ENCODE peak calls at places on chromosomes 3 and 15, in seven cellular contexts. One of them, this sample, is unnamed.

GRCh38 chr3:143951351-143951971 is 20.2 kb upstream of the DIPK2A start:
- DNase-seq in GM12891: no peak
- DNase-seq in GM12878: no peak
- DNase-seq in K562: peak
- DNase-seq in HepG2: peak
- DNase-seq in SK-N-SH: peak
- DNase-seq in H1: no peak
- DNase-seq in this sample: no peak

GRCh38 chr3:60096403-60096802 is 1046.6 kb upstream of the CFAP20DC start:
- DNase-seq in GM12891: no peak
- DNase-seq in K562: no peak
- DNase-seq in HepG2: no peak
- DNase-seq in GM12878: no peak
- DNase-seq in H1: no peak
- DNase-seq in SK-N-SH: no peak
- DNase-seq in this sample: no peak

GRCh38 chr3:54146383-54147239 is 24.3 kb downstream of the CACNA2D3 start:
- DNase-seq in GM12891: peak
- DNase-seq in GM12878: no peak
- DNase-seq in HepG2: peak
- DNase-seq in K562: peak
- DNase-seq in H1: peak
- DNase-seq in SK-N-SH: peak
- DNase-seq in this sample: peak

GRCh38 chr15:84582583-84583157 is 18.1 kb upstream of the ZSCAN2 start:
- DNase-seq in GM12891: no peak
- DNase-seq in HepG2: no peak
- DNase-seq in H1: no peak
- DNase-seq in K562: no peak
- DNase-seq in GM12878: no peak
- DNase-seq in SK-N-SH: no peak
- DNase-seq in this sample: no peak

GRCh38 chr3:100912571-100912970 is 80.7 kb downstream of the ABI3BP start:
- DNase-seq in HepG2: no peak
- DNase-seq in GM12891: no peak
- DNase-seq in GM12878: no peak
- DNase-seq in SK-N-SH: no peak
- DNase-seq in K562: no peak
- DNase-seq in H1: no peak
- DNase-seq in this sample: no peak

GRCh38 chr3:65979152-65979551 is 59.6 kb downstream of the MAGI1 start:
- DNase-seq in HepG2: no peak
- DNase-seq in K562: no peak
- DNase-seq in H1: no peak
- DNase-seq in GM12878: no peak
- DNase-seq in SK-N-SH: no peak
- DNase-seq in GM12891: no peak
- DNase-seq in this sample: no peak

GRCh38 chr3:100982710-100983109 is 10.5 kb downstream of the ABI3BP start:
- DNase-seq in H1: no peak
- DNase-seq in GM12878: no peak
- DNase-seq in K562: no peak
- DNase-seq in HepG2: no peak
- DNase-seq in SK-N-SH: no peak
- DNase-seq in GM12891: no peak
- DNase-seq in this sample: no peak

GRCh38 chr15:87736401-87736800 is 520.1 kb downstream of the NTRK3 start:
- DNase-seq in SK-N-SH: no peak
- DNase-seq in GM12878: no peak
- DNase-seq in HepG2: no peak
- DNase-seq in GM12891: no peak
- DNase-seq in K562: no peak
- DNase-seq in H1: no peak
- DNase-seq in this sample: no peak

GRCh38 chr15:84603630-84604379 is 3.0 kb downstream of the ZSCAN2 start:
- DNase-seq in HepG2: no peak
- DNase-seq in SK-N-SH: no peak
- DNase-seq in GM12891: no peak
- DNase-seq in GM12878: no peak
- DNase-seq in K562: no peak
- DNase-seq in H1: peak
- DNase-seq in this sample: no peak

GRCh38 chr3:105495021-105495420 is 128.3 kb downstream of the ALCAM start:
- DNase-seq in GM12891: no peak
- DNase-seq in HepG2: no peak
- DNase-seq in H1: no peak
- DNase-seq in K562: no peak
- DNase-seq in SK-N-SH: no peak
- DNase-seq in GM12878: no peak
- DNase-seq in this sample: no peak

GRCh38 chr3:139935071-139935865 is at the start of gene CLSTN2:
- DNase-seq in GM12891: peak
- DNase-seq in HepG2: no peak
- DNase-seq in GM12878: no peak
- DNase-seq in H1: no peak
- DNase-seq in SK-N-SH: peak
- DNase-seq in K562: peak
- DNase-seq in this sample: peak

GRCh38 chr3:40337136-40338108 is 27.9 kb downstream of the EIF1B start:
- DNase-seq in HepG2: no peak
- DNase-seq in SK-N-SH: no peak
- DNase-seq in GM12891: no peak
- DNase-seq in K562: peak
- DNase-seq in H1: no peak
- DNase-seq in GM12878: no peak
- DNase-seq in this sample: no peak

GRCh38 chr3:107387555-107387954 is 10.3 kb downstream of the CCDC54 start:
- DNase-seq in HepG2: no peak
- DNase-seq in K562: no peak
- DNase-seq in GM12891: no peak
- DNase-seq in H1: no peak
- DNase-seq in GM12878: no peak
- DNase-seq in SK-N-SH: no peak
- DNase-seq in this sample: no peak

GRCh38 chr15:84908564-84908963 is 24.1 kb downstream of the SLC28A1 start:
- DNase-seq in GM12891: no peak
- DNase-seq in H1: peak
- DNase-seq in K562: no peak
- DNase-seq in GM12878: no peak
- DNase-seq in HepG2: peak
- DNase-seq in SK-N-SH: no peak
- DNase-seq in this sample: no peak

GRCh38 chr15:63473749-63473998 is 30.7 kb upstream of the USP3 start:
- DNase-seq in GM12891: no peak
- DNase-seq in GM12878: no peak
- DNase-seq in SK-N-SH: no peak
- DNase-seq in H1: no peak
- DNase-seq in HepG2: no peak
- DNase-seq in K562: no peak
- DNase-seq in this sample: no peak

GRCh38 chr15:63475670-63476069 is 28.7 kb upstream of the USP3 start:
- DNase-seq in GM12891: no peak
- DNase-seq in H1: no peak
- DNase-seq in SK-N-SH: no peak
- DNase-seq in K562: no peak
- DNase-seq in HepG2: no peak
- DNase-seq in GM12878: no peak
- DNase-seq in this sample: no peak

GRCh38 chr15:63474810-63475316 is 29.5 kb upstream of the USP3 start:
- DNase-seq in HepG2: peak
- DNase-seq in GM12891: no peak
- DNase-seq in GM12878: peak
- DNase-seq in SK-N-SH: no peak
- DNase-seq in H1: no peak
- DNase-seq in K562: no peak
- DNase-seq in this sample: peak

GRCh38 chr15:63473007-63473748 is 31.2 kb upstream of the USP3 start:
- DNase-seq in GM12891: no peak
- DNase-seq in SK-N-SH: no peak
- DNase-seq in GM12878: peak
- DNase-seq in H1: no peak
- DNase-seq in K562: no peak
- DNase-seq in HepG2: peak
- DNase-seq in this sample: no peak

DNA sequence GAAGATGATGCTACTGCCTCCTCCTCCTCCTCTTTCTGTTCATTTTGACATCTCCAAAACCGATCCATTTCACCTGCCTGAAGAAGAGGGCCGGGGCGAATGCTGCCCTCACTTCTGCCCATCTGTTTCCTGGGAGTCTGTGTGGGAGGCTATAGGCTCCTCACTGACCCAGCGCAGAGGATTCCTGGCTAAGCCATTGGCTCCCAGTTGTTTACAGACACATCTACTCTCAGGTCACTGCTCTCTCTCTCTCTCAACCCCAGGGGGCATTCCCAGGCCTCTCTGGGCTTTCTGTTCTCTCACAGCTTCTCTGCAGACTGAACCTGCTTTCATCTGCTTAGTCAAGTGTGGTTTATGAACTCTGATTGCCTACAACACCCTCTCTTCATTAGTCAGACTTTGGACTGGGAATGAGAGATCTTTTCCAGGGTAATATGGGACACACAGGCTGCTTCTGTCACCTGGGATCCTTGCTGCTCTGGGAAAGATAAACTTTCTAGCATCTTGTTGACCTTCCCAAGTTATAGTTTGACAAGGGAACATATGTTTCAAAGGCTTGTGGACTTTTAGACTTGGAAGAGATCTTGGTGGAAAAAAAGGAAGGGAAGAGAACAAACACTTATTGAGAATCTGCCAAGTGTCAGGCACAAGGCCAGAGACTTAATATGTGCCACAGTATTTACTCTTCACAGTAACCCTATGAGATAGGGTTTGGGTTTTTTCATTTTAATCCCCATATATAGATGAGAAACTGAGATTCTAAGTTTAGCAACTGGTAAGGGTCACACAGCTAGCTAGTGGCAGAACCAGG is 30.2 kb upstream of the USP3 start:
- DNase-seq in SK-N-SH: no peak
- DNase-seq in HepG2: peak
- DNase-seq in H1: peak
- DNase-seq in GM12878: peak
- DNase-seq in K562: no peak
- DNase-seq in GM12891: no peak
- DNase-seq in this sample: no peak
- TF ChIP-seq POLR2AphosphoS5 in SK-N-SH: no peak
- TF ChIP-seq POLR2AphosphoS5 in HepG2: peak
- TF ChIP-seq POLR2AphosphoS5 in H1: no peak
- TF ChIP-seq POLR2AphosphoS5 in GM12878: peak
- TF ChIP-seq POLR2AphosphoS5 in K562: no peak
- TF ChIP-seq POLR2AphosphoS5 in GM12891: no peak
- TF ChIP-seq POLR2AphosphoS5 in this sample: no peak

DNA sequence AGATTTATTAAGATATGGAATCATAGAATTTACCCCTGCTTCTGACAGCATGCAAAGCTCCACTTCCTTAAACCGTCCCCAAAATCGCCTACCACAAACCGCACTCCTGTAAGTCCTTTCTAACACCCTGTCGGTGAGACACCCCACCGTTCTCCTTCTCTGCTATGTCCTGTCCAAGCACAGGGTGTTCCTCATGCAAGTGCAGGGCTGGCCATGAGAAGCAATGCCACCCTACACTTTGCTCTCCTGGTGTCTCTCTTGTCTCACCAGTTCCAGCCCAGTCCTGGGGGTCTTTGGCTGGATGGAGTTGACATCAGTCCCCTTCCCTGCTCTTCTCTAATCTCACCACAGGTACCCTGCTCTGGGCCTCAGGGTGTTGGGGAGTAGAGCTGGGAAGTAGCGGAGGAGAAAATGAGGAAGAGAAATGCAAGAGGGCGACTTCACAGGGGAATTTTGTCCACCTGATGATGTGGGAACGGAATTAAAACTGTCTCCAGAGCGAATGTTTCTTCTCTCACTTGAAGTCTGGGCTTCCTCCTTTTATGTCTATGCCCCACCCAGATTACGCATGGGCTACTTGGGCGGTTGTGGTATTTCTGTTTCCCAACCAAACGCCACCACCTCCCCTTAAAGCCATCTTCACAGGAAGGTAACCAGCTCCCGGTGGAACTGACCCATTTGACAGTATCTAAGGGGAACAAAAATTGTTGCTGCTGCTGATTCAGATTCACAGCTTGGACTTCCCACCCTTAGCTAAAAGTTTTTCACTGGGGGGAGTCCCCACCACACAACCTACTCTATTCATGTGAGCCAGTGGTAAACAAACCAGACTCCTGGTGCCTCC is 49.9 kb downstream of the CASR start:
- DNase-seq in SK-N-SH: no peak
- DNase-seq in HepG2: no peak
- DNase-seq in K562: no peak
- DNase-seq in GM12878: peak
- DNase-seq in H1: no peak
- DNase-seq in GM12891: no peak
- DNase-seq in this sample: peak
- TF ChIP-seq TAF1 in SK-N-SH: no peak
- TF ChIP-seq TAF1 in HepG2: no peak
- TF ChIP-seq TAF1 in K562: no peak
- TF ChIP-seq TAF1 in GM12878: no peak
- TF ChIP-seq TAF1 in H1: no peak
- TF ChIP-seq TAF1 in GM12891: no peak
- TF ChIP-seq TAF1 in this sample: no peak

GRCh38 chr3:46113608-46114007 is 86.3 kb upstream of the XCR1 start:
- DNase-seq in K562: no peak
- DNase-seq in GM12878: no peak
- DNase-seq in H1: no peak
- DNase-seq in GM12891: no peak
- DNase-seq in HepG2: no peak
- DNase-seq in SK-N-SH: no peak
- DNase-seq in this sample: no peak

GRCh38 chr3:46112984-46113383 is 85.7 kb upstream of the XCR1 start:
- DNase-seq in GM12891: no peak
- DNase-seq in K562: no peak
- DNase-seq in H1: no peak
- DNase-seq in GM12878: no peak
- DNase-seq in SK-N-SH: no peak
- DNase-seq in HepG2: no peak
- DNase-seq in this sample: no peak

GRCh38 chr3:46109635-46110005 is 82.3 kb upstream of the XCR1 start:
- DNase-seq in GM12878: no peak
- DNase-seq in HepG2: no peak
- DNase-seq in GM12891: no peak
- DNase-seq in K562: no peak
- DNase-seq in H1: no peak
- DNase-seq in SK-N-SH: no peak
- DNase-seq in this sample: no peak

GRCh38 chr3:46112296-46112695 is 85.0 kb upstream of the XCR1 start:
- DNase-seq in H1: no peak
- DNase-seq in GM12891: no peak
- DNase-seq in SK-N-SH: no peak
- DNase-seq in HepG2: no peak
- DNase-seq in GM12878: no peak
- DNase-seq in K562: no peak
- DNase-seq in this sample: no peak

GRCh38 chr3:46110701-46111493 is 83.6 kb upstream of the XCR1 start:
- DNase-seq in K562: no peak
- DNase-seq in H1: no peak
- DNase-seq in GM12878: peak
- DNase-seq in SK-N-SH: no peak
- DNase-seq in GM12891: no peak
- DNase-seq in HepG2: no peak
- DNase-seq in this sample: no peak
- TF ChIP-seq POLR2AphosphoS5 in K562: no peak
- TF ChIP-seq POLR2AphosphoS5 in H1: no peak
- TF ChIP-seq POLR2AphosphoS5 in GM12878: peak
- TF ChIP-seq POLR2AphosphoS5 in SK-N-SH: no peak
- TF ChIP-seq POLR2AphosphoS5 in GM12891: peak
- TF ChIP-seq POLR2AphosphoS5 in HepG2: no peak
- TF ChIP-seq POLR2AphosphoS5 in this sample: no peak

GRCh38 chr15:67941643-67942315 is 101.9 kb upstream of the RNU6-1 start:
- DNase-seq in GM12891: no peak
- DNase-seq in SK-N-SH: no peak
- DNase-seq in HepG2: peak
- DNase-seq in H1: no peak
- DNase-seq in GM12878: no peak
- DNase-seq in K562: peak
- DNase-seq in this sample: no peak
- TF ChIP-seq TAF1 in GM12891: no peak
- TF ChIP-seq TAF1 in SK-N-SH: no peak
- TF ChIP-seq TAF1 in HepG2: no peak
- TF ChIP-seq TAF1 in H1: no peak
- TF ChIP-seq TAF1 in GM12878: no peak
- TF ChIP-seq TAF1 in K562: no peak
- TF ChIP-seq TAF1 in this sample: no peak

This sample was measured in GM12892.